ENCODE peak calls at places on chromosome 9, in four cellular contexts. M is CD4-positive, alpha-beta T cell; L is A673; T is heart left ventricle. O is an unnamed sample.
A peak's percentile ranks its signal among the peaks of the same experiment; 100 is the strongest.

GRCh38 chr9:111622626-111623025 is 8.5 kb upstream of the DNAJC25 start:
- DNase-seq in T (no peak), L (peak; percentile 63), M (no peak), O (no peak)

GRCh38 chr9:111412280-111412679 is 71.9 kb downstream of the ECPAS start:
- DNase-seq in T (no peak), M (no peak), L (no peak), O (no peak)

GRCh38 chr9:1208185-1208584 is 158.0 kb downstream of the DMRT2 start:
- DNase-seq in M (no peak), T (no peak), L (no peak), O (no peak)

GRCh38 chr9:5492965-5493364 is 17.4 kb upstream of the PDCD1LG2 start:
- DNase-seq in M (no peak), L (no peak), T (no peak), O (peak; percentile 50)

GRCh38 chr9:103992938-103993595 is 101.0 kb upstream of the SMC2 start:
- DNase-seq in T (no peak), M (no peak), L (no peak), O (no peak)

GRCh38 chr9:93911871-93912554 is 43.1 kb downstream of the BARX1 start:
- DNase-seq in L (no peak), T (peak; percentile 41), M (no peak), O (peak; percentile 6)

GRCh38 chr9:14051459-14051858 is 262.5 kb downstream of the NFIB start:
- DNase-seq in L (no peak), M (no peak), T (no peak), O (no peak)

GRCh38 chr9:21153688-21154608 is 12.3 kb upstream of the IFNW1 start:
- DNase-seq in M (no peak), T (no peak), L (peak; percentile 44), O (peak; percentile 56)

GRCh38 chr9:133403766-133404439 is 13.9 kb downstream of the REXO4 start:
- DNase-seq in L (peak; percentile 29), T (no peak), M (peak; percentile 74), O (peak; percentile 33)

GRCh38 chr9:37515620-37516258 is 30.0 kb downstream of the POLR1E start:
- DNase-seq in M (no peak), L (no peak), T (no peak), O (no peak)

GRCh38 chr9:96350866-96351265 is 32.6 kb downstream of the SLC35D2 start:
- DNase-seq in L (peak; percentile 24), M (no peak), T (no peak), O (no peak)

GRCh38 chr9:99818439-99818992 is 3.2 kb upstream of the NR4A3 start:
- DNase-seq in T (no peak), M (no peak), L (no peak), O (no peak)

GRCh38 chr9:35162605-35163315 is 951 bp downstream of the UNC13B start:
- DNase-seq in L (no peak), M (no peak), T (no peak), O (no peak)

GRCh38 chr9:136525207-136525606 is 20.6 kb downstream of the NOTCH1 start:
- DNase-seq in L (no peak), M (no peak), T (no peak), O (no peak)

DNA sequence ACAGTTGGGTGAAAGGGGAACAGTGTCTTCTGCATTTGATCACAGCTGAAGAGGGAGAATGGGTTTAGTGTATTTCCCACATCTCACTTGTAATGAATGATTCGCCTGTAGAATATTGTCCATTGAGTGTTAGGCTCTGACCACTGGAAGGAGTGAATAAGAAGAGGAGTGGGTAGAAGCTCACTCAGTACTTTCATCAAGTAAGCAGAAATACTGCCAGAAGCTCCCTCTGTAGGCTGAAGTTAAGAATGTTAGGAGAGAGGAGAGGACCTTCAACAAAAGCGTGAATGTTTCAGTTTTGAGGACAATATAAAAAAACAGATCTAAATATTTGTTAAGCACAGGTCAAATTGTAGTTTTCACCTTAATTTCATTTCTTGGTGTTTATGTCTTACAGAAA is 27.5 kb downstream of the FSD1L start:
- DNase-seq in L (peak; percentile 20), M (no peak), T (no peak), O (peak; percentile 19)
- TF ChIP-seq CTCF in L (peak; percentile 53), M (no peak), T (peak; percentile 32), O (peak; percentile 50)

GRCh38 chr9:88388886-88389617 is 808 bp downstream of the SPIN1 start:
- DNase-seq in T (no peak), L (peak; percentile 84), M (peak; percentile 46), O (peak; percentile 22)
- H3K27ac ChIP-seq in T (peak overlapping the region; percentile 90), L (peak overlapping the region; percentile 86), M (no peak overlapping the region), O (peak overlapping the region; percentile 50)

DNA sequence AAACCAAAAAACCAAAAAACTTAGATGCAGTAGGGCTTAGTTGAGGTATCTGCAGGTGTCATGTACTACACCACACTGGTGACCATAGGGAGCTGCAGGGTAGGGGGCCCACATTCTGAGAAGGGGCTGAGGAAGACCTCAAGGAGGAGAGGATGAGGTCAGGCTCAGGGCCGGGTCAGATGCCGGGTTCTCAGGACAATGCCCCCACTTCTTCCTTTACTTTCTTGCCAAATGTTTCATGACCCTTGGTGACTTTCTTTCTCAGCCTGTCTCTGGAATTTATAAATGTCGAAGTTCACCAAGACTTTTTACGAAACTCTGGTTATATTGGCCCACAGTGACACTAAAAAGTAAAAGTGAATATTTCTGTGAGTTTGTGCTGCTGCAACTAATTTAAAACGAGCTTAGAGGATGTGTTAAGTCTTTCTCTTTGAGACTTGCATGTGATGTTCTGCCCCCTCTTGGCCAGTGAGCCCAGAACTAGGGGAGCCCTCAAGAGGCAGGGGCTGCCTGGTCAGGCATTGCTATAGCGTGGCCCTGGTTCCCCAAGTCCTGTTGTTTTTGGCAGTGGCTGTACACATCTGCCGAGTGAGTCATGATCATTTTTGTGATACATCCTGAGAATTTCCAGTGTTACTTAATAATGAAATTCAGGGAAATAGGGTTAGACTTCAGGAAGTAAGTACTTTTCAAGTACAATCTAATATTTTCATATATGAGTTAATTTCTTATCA is 11.2 kb downstream of the ACO1 start:
- DNase-seq in L (peak; percentile 10), T (peak; percentile 39), M (no peak), O (peak; percentile 73)
- TF ChIP-seq CTCF in L (no peak), T (no peak), M (no peak), O (peak; percentile 38)

DNA sequence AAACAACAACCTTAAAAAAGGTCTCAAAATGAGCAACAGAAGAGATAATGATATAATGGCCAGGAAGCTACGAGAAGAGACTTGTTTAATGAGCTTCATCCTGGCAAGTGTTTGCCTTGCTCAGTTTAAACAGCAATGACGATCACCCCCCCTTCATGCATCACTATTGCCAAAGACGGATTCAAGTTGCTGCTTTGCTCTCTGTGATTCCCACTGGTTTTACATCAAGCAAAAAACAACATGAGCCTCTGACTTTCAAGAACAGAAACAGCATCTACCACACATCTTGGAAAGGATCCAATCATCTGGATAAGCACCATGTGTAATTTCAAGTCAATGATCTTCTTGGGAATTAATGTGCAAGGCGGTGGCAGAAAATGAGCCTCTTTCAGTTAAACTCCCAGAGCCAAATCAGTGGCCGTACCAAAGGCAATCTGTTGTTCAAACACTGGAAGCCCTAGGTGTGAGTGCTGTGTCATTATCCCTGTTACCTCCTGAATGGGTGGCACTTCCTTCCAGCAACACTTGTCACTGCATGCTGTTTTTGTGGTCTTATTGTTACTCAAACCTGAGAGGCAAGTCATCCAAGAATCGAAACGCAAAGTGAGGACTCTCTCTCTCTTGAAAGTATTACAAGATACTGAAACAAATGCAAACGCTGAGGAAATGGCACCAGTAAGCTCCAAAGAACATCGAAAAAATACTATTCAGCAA is 72.9 kb downstream of the MED27 start:
- DNase-seq in T (no peak), L (peak; percentile 52), M (no peak), O (peak; percentile 72)
- H3K27ac ChIP-seq in T (no peak overlapping the region), L (peak overlapping the region; percentile 29), M (no peak overlapping the region), O (peak overlapping the region; percentile 81)

GRCh38 chr9:72012642-72013041 is 47.8 kb downstream of the C9orf57 start:
- DNase-seq in T (no peak), L (no peak), M (no peak), O (no peak)
- TF ChIP-seq CTCF in T (no peak), L (no peak), M (no peak), O (no peak)

DNA sequence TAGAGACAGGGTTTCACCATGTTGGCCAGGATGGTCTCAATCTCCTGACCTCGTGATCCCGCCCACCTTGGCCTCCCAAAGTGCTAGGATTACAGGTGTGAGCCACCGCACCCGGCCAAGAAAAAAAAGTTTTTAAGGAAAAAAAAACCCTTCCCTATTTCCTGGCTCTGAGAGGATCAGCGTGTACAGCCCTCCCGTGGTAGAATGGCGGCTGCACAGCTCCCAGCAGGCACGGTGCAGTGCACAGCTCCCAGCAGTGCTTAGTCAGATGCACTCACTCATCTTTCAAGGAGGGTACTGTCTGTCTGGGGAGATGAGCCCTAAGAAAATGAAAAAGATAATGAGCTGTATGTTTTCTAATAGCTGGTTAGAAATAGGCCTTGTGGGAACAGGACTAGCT is 36.8 kb upstream of the SLC2A8 start:
- DNase-seq in T (no peak), L (no peak), M (no peak), O (no peak)
- H3K27ac ChIP-seq in T (no peak overlapping the region), L (no peak overlapping the region), M (no peak overlapping the region), O (no peak overlapping the region)

DNA sequence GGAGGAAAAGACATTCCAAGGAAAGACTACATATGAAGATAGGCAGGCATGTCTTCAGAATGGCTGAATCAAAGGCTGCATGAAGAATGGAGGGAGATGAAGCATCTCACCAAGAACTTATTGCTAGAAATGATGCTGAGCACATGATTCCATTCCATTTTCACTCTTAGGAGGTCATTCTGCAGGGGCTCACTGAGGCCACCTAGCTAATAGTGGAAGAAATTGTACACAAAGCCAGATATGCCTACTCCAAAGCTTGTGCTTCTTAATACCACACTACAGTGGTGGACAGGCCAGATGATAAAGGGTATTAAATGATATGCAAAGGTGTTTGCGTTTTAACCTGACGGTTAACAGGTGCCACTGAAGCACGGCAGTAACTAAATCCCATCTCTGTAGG is 14.7 kb downstream of the NDUFA8 start:
- DNase-seq in T (no peak), L (no peak), M (no peak), O (no peak)
- TF ChIP-seq CTCF in T (peak; percentile 47), L (peak; percentile 52), M (no peak), O (peak; percentile 49)

GRCh38 chr9:107755267-107755666 is 265.7 kb upstream of the KLF4 start:
- DNase-seq in T (no peak), L (peak; percentile 39), M (no peak), O (peak; percentile 81)

GRCh38 chr9:107759823-107760166 is 270.2 kb upstream of the KLF4 start:
- DNase-seq in T (no peak), M (no peak), L (no peak), O (no peak)

GRCh38 chr9:107759009-107759822 is 269.6 kb upstream of the KLF4 start:
- DNase-seq in L (no peak), M (no peak), T (no peak), O (no peak)

GRCh38 chr9:107751522-107752235 is 262.1 kb upstream of the KLF4 start:
- DNase-seq in M (no peak), L (no peak), T (no peak), O (peak; percentile 42)

DNA sequence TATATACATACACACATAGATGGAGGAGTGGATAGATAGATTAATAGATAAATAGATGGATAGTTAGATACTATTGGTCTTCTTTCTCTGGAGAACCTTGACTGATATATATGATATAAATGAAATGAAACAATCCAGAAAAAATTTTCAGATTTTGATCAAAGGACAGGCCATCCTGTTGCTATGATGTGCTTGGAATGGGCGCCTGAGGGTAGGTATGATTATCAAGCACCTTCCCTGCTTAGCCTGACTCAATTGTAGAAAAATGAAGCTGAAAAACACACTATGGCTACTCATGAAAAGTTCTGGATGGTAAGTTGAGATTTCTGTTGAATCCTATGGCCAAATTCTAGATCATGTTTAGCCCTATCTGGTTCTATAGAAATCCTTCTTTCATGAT is 266.5 kb upstream of the KLF4 start:
- DNase-seq in T (no peak), L (no peak), M (no peak), O (no peak)
- H3K27ac ChIP-seq in T (no peak overlapping the region), L (no peak overlapping the region), M (no peak overlapping the region), O (no peak overlapping the region)

O was measured in foreskin keratinocyte.